ENCODE peak calls at places on chromosome 16, in ten cellular contexts. S is lung; W is GM12891; X is RWPE1; N is ELR; P is MV-4-11; J is stimulated activated CD8-positive, alpha-beta memory T cell treated with anti-CD3 and anti-CD28 coated beads, Interleukin-7, amount 100 ng/mL, for 1 hour; C is skeletal muscle cell; G is ovary; A is Right ventricle myocardium superior. L is an unnamed sample.

GRCh38 chr16:1538804-1539520 is 5.5 kb downstream of the TMEM204 start:
- DNase-seq in S (no peak), W (no peak), X (no peak), N (no peak), P (no peak), J (no peak), C (no peak), G (no peak), A (no peak), L (no peak)

GRCh38 chr16:65658339-65659275 is 536.7 kb upstream of the CDH11 start:
- DNase-seq in S (no peak), W (no peak), X (peak), N (peak), P (peak), J (no peak), C (peak), G (no peak), A (peak), L (peak)

GRCh38 chr16:55809851-55810250 is 23.0 kb downstream of the CES1 start:
- DNase-seq in S (no peak), W (no peak), X (no peak), N (no peak), P (no peak), J (no peak), C (no peak), G (no peak), A (no peak), L (no peak)

GRCh38 chr16:12182202-12182601 is 205.7 kb downstream of the SNX29 start:
- DNase-seq in S (no peak), W (no peak), X (no peak), N (no peak), P (no peak), J (no peak), C (no peak), G (no peak), A (no peak), L (no peak)

GRCh38 chr16:72990003-72990521 is 57.9 kb downstream of the ZFHX3 start:
- DNase-seq in S (peak), W (no peak), X (peak), N (peak), P (peak), J (no peak), C (peak), G (no peak), A (peak), L (no peak)

GRCh38 chr16:3655030-3655790 is 719 bp downstream of the DNASE1 start:
- DNase-seq in S (no peak), W (no peak), X (no peak), N (no peak), P (no peak), J (no peak), C (no peak), G (peak), A (peak), L (no peak)

GRCh38 chr16:10168258-10168657 is 14.0 kb downstream of the GRIN2A start:
- DNase-seq in S (no peak), W (no peak), X (no peak), N (peak), P (no peak), J (no peak), C (no peak), G (no peak), A (no peak), L (no peak)

GRCh38 chr16:79609861-79610260 is 9.3 kb upstream of the MAF start:
- DNase-seq in S (no peak), W (no peak), X (no peak), N (no peak), P (no peak), J (no peak), C (no peak), G (no peak), A (no peak), L (no peak)

GRCh38 chr16:67803894-67804293 is 2.5 kb downstream of the RANBP10 start:
- DNase-seq in S (no peak), W (no peak), X (no peak), N (no peak), P (peak), J (no peak), C (no peak), G (no peak), A (no peak), L (no peak)

GRCh38 chr16:9567674-9568073 is 476.2 kb downstream of the HAPSTR1 start:
- DNase-seq in S (no peak), W (no peak), X (no peak), N (no peak), P (no peak), J (no peak), C (no peak), G (no peak), A (no peak), L (no peak)

GRCh38 chr16:64711596-64711995 is 410.3 kb downstream of the CDH11 start:
- DNase-seq in S (no peak), W (no peak), X (no peak), N (no peak), P (no peak), J (no peak), C (no peak), G (no peak), A (no peak), L (no peak)

GRCh38 chr16:30183961-30184429 is 593 bp downstream of the CORO1A start:
- DNase-seq in S (peak), W (peak), X (no peak), N (no peak), P (peak), J (peak), C (no peak), G (no peak), A (peak), L (peak)

GRCh38 chr16:85328665-85329058 is 216.4 kb upstream of the CIBAR2 start:
- DNase-seq in S (no peak), W (no peak), X (no peak), N (no peak), P (no peak), J (no peak), C (no peak), G (peak), A (no peak), L (peak)

GRCh38 chr16:67463691-67464090 is 17.3 kb downstream of the ATP6V0D1 start:
- DNase-seq in S (no peak), W (no peak), X (no peak), N (no peak), P (no peak), J (no peak), C (no peak), G (no peak), A (no peak), L (no peak)

GRCh38 chr16:5041604-5042133 is 7.9 kb upstream of the NAGPA start:
- DNase-seq in S (no peak), W (no peak), X (peak), N (peak), P (no peak), J (no peak), C (peak), G (no peak), A (no peak), L (no peak)

GRCh38 chr16:87235810-87236515 is 81.2 kb downstream of the C16orf95 start:
- DNase-seq in S (no peak), W (peak), X (no peak), N (no peak), P (peak), J (no peak), C (no peak), G (no peak), A (no peak), L (no peak)